ENCODE peak calls at places on chromosomes 11 and 22, in nine cellular contexts. A is amniotic stem cell; B is SHP77; H is germinal center; D is BJ; L is endothelial cell; U is activated CD4-positive, alpha-beta T cell treated with anti-CD3 and anti-CD28 coated beads for 4 hours; E is ELF-1; F is NB4. G is an unnamed sample.

GRCh38 chr11:78759067-78759466 is 184.4 kb upstream of the NARS2 start:
- DNase-seq in A (no peak), B (no peak), H (no peak), D (no peak), L (no peak), U (no peak), E (no peak), F (no peak), G (no peak)

GRCh38 chr22:50683994-50684371 is 11.4 kb downstream of the SHANK3 start:
- DNase-seq in A (no peak), B (no peak), H (no peak), D (no peak), L (no peak), U (no peak), E (no peak), F (no peak), G (no peak)

GRCh38 chr11:69931994-69932910 is 113.0 kb upstream of the FGF3 start:
- DNase-seq in A (no peak), B (no peak), H (no peak), D (no peak), L (no peak), U (no peak), E (peak), F (no peak), G (no peak)

GRCh38 chr11:48107188-48107704 is 109.4 kb upstream of the OR4B1 start:
- DNase-seq in A (no peak), B (no peak), H (peak), D (no peak), L (no peak), U (peak), E (no peak), F (peak), G (no peak)

GRCh38 chr22:45308624-45309421 is 911 bp upstream of the FAM118A start:
- DNase-seq in A (no peak), B (no peak), H (peak), D (no peak), L (no peak), U (peak), E (peak), F (peak), G (no peak)

GRCh38 chr11:45146072-45147016 is at the start of gene PRDM11:
- DNase-seq in A (peak), B (no peak), H (peak), D (no peak), L (peak), U (peak), E (peak), F (peak), G (no peak)

GRCh38 chr22:37880668-37881440 is 25.2 kb upstream of the MICALL1 start:
- DNase-seq in A (peak), B (no peak), H (no peak), D (no peak), L (no peak), U (no peak), E (no peak), F (no peak), G (no peak)

GRCh38 chr22:25623310-25623734 is 58.8 kb downstream of the GRK3 start:
- DNase-seq in A (no peak), B (no peak), H (no peak), D (no peak), L (no peak), U (no peak), E (no peak), F (no peak), G (no peak)

GRCh38 chr22:27745154-27745553 is 56.4 kb downstream of the MN1 start:
- DNase-seq in A (no peak), B (no peak), H (no peak), D (no peak), L (no peak), U (no peak), E (no peak), F (no peak), G (no peak)

GRCh38 chr11:82682003-82682751 is 51.5 kb downstream of the FAM181B start:
- DNase-seq in A (peak), B (peak), H (peak), D (peak), L (no peak), U (no peak), E (peak), F (peak), G (peak)